ENCODE peak calls at places on chromosome 20, in nine cellular contexts. One of them, this sample, is unnamed.

GRCh38 chr20:3705970-3706739 is 6.2 kb downstream of the SIGLEC1 start:
- DNase-seq in heart right ventricle: no peak
- DNase-seq in sigmoid colon: no peak
- DNase-seq in mesothelial cell of epicardium: no peak
- DNase-seq in fibroblast of villous mesenchyme: no peak
- DNase-seq in HCT116: no peak
- DNase-seq in glutamatergic neuron: no peak
- DNase-seq in CD8-positive, alpha-beta T cell: no peak
- DNase-seq in neural crest cell: no peak
- DNase-seq in this sample: no peak

GRCh38 chr20:63734946-63735858 is 1.3 kb upstream of the LIME1 start:
- DNase-seq in heart right ventricle: no peak
- DNase-seq in sigmoid colon: peak
- DNase-seq in mesothelial cell of epicardium: no peak
- DNase-seq in fibroblast of villous mesenchyme: no peak
- DNase-seq in HCT116: no peak
- DNase-seq in glutamatergic neuron: no peak
- DNase-seq in CD8-positive, alpha-beta T cell: no peak
- DNase-seq in neural crest cell: no peak
- DNase-seq in this sample: no peak

GRCh38 chr20:59988141-59988540 is 29.9 kb downstream of the CDH26 start:
- DNase-seq in heart right ventricle: no peak
- DNase-seq in sigmoid colon: no peak
- DNase-seq in mesothelial cell of epicardium: no peak
- DNase-seq in fibroblast of villous mesenchyme: no peak
- DNase-seq in HCT116: peak
- DNase-seq in glutamatergic neuron: no peak
- DNase-seq in CD8-positive, alpha-beta T cell: no peak
- DNase-seq in neural crest cell: no peak
- DNase-seq in this sample: no peak

GRCh38 chr20:20136313-20136712 is 84.0 kb downstream of the CFAP61 start:
- DNase-seq in heart right ventricle: no peak
- DNase-seq in sigmoid colon: no peak
- DNase-seq in mesothelial cell of epicardium: no peak
- DNase-seq in fibroblast of villous mesenchyme: no peak
- DNase-seq in HCT116: no peak
- DNase-seq in glutamatergic neuron: no peak
- DNase-seq in CD8-positive, alpha-beta T cell: no peak
- DNase-seq in neural crest cell: no peak
- DNase-seq in this sample: no peak

GRCh38 chr20:64131406-64131805 is 24.0 kb upstream of the NPBWR2 start:
- DNase-seq in heart right ventricle: no peak
- DNase-seq in sigmoid colon: peak
- DNase-seq in mesothelial cell of epicardium: peak
- DNase-seq in fibroblast of villous mesenchyme: peak
- DNase-seq in HCT116: no peak
- DNase-seq in glutamatergic neuron: peak
- DNase-seq in CD8-positive, alpha-beta T cell: no peak
- DNase-seq in neural crest cell: no peak
- DNase-seq in this sample: no peak

GRCh38 chr20:57395111-57395959 is 4.1 kb downstream of the RBM38 start:
- DNase-seq in heart right ventricle: peak
- DNase-seq in sigmoid colon: peak
- DNase-seq in mesothelial cell of epicardium: no peak
- DNase-seq in fibroblast of villous mesenchyme: no peak
- DNase-seq in HCT116: no peak
- DNase-seq in glutamatergic neuron: peak
- DNase-seq in CD8-positive, alpha-beta T cell: no peak
- DNase-seq in neural crest cell: peak
- DNase-seq in this sample: no peak

GRCh38 chr20:3218307-3218988 is 9.2 kb downstream of the ITPA start:
- DNase-seq in heart right ventricle: peak
- DNase-seq in sigmoid colon: no peak
- DNase-seq in mesothelial cell of epicardium: no peak
- DNase-seq in fibroblast of villous mesenchyme: peak
- DNase-seq in HCT116: no peak
- DNase-seq in glutamatergic neuron: peak
- DNase-seq in CD8-positive, alpha-beta T cell: peak
- DNase-seq in neural crest cell: peak
- DNase-seq in this sample: peak

GRCh38 chr20:50310673-50311051 is 120.0 kb downstream of the CEBPB start:
- DNase-seq in heart right ventricle: no peak
- DNase-seq in sigmoid colon: no peak
- DNase-seq in mesothelial cell of epicardium: no peak
- DNase-seq in fibroblast of villous mesenchyme: no peak
- DNase-seq in HCT116: no peak
- DNase-seq in glutamatergic neuron: no peak
- DNase-seq in CD8-positive, alpha-beta T cell: no peak
- DNase-seq in neural crest cell: no peak
- DNase-seq in this sample: no peak

GRCh38 chr20:36121981-36122930 is 32.3 kb upstream of the EPB41L1 start:
- DNase-seq in heart right ventricle: no peak
- DNase-seq in sigmoid colon: no peak
- DNase-seq in mesothelial cell of epicardium: no peak
- DNase-seq in fibroblast of villous mesenchyme: no peak
- DNase-seq in HCT116: peak
- DNase-seq in glutamatergic neuron: no peak
- DNase-seq in CD8-positive, alpha-beta T cell: no peak
- DNase-seq in neural crest cell: no peak
- DNase-seq in this sample: no peak

GRCh38 chr20:24782801-24783630 is 166.1 kb upstream of the CST7 start:
- DNase-seq in heart right ventricle: no peak
- DNase-seq in sigmoid colon: peak
- DNase-seq in mesothelial cell of epicardium: no peak
- DNase-seq in fibroblast of villous mesenchyme: no peak
- DNase-seq in HCT116: no peak
- DNase-seq in glutamatergic neuron: peak
- DNase-seq in CD8-positive, alpha-beta T cell: no peak
- DNase-seq in neural crest cell: no peak
- DNase-seq in this sample: no peak

GRCh38 chr20:32240220-32240619 is 32.5 kb downstream of the POFUT1 start:
- DNase-seq in heart right ventricle: no peak
- DNase-seq in sigmoid colon: no peak
- DNase-seq in mesothelial cell of epicardium: no peak
- DNase-seq in fibroblast of villous mesenchyme: no peak
- DNase-seq in HCT116: no peak
- DNase-seq in glutamatergic neuron: no peak
- DNase-seq in CD8-positive, alpha-beta T cell: no peak
- DNase-seq in neural crest cell: no peak
- DNase-seq in this sample: no peak
- TF ChIP-seq CTCF in heart right ventricle: no peak
- TF ChIP-seq CTCF in sigmoid colon: no peak
- TF ChIP-seq CTCF in mesothelial cell of epicardium: no peak
- TF ChIP-seq CTCF in fibroblast of villous mesenchyme: no peak
- TF ChIP-seq CTCF in HCT116: no peak
- TF ChIP-seq CTCF in glutamatergic neuron: no peak
- TF ChIP-seq CTCF in CD8-positive, alpha-beta T cell: no peak
- TF ChIP-seq CTCF in neural crest cell: no peak
- TF ChIP-seq CTCF in this sample: peak

DNA sequence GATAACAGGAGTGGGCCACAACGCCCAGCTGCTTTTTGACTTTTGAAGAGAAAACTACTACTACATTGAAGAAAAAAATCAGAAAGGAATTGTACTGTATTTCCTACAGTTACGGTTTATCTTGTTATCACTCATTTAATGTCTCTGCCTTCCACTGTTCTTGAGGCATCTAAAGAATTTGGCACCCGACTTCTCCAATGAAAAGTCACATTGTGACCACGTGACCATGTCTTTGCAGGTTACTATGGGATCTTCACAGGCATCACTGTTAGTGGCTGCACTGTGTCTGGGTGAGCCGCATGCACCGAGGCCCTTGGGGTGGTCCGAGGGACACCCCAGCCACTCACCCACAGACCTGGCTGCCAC is 26.8 kb downstream of the RRBP1 start:
- DNase-seq in heart right ventricle: no peak
- DNase-seq in sigmoid colon: peak
- DNase-seq in mesothelial cell of epicardium: no peak
- DNase-seq in fibroblast of villous mesenchyme: no peak
- DNase-seq in HCT116: no peak
- DNase-seq in glutamatergic neuron: no peak
- DNase-seq in CD8-positive, alpha-beta T cell: no peak
- DNase-seq in neural crest cell: no peak
- DNase-seq in this sample: no peak
- TF ChIP-seq CTCF in heart right ventricle: no peak
- TF ChIP-seq CTCF in sigmoid colon: no peak
- TF ChIP-seq CTCF in mesothelial cell of epicardium: peak
- TF ChIP-seq CTCF in fibroblast of villous mesenchyme: no peak
- TF ChIP-seq CTCF in HCT116: peak
- TF ChIP-seq CTCF in glutamatergic neuron: no peak
- TF ChIP-seq CTCF in CD8-positive, alpha-beta T cell: no peak
- TF ChIP-seq CTCF in neural crest cell: peak
- TF ChIP-seq CTCF in this sample: no peak

DNA sequence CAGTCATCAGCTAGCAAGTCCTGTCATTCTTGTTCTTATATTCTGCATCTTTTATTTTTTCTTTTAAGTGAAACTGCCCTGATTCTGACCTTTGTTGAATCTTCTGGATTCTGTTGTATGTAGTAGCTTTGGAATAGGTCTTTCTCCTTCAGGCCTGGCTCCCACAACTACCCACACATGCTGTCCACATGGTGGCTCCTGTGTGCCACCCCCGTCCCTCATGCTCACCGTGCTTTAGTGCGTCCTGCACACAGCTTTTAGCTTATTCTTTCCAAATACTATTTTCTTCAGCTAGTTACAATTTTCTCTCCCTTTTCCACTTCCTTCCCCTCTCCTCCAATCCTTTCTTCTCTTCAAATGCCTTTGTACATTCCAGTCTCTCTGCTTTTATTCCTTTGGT is 61.8 kb downstream of the CTNNBL1 start:
- DNase-seq in heart right ventricle: peak
- DNase-seq in sigmoid colon: no peak
- DNase-seq in mesothelial cell of epicardium: no peak
- DNase-seq in fibroblast of villous mesenchyme: peak
- DNase-seq in HCT116: no peak
- DNase-seq in glutamatergic neuron: peak
- DNase-seq in CD8-positive, alpha-beta T cell: no peak
- DNase-seq in neural crest cell: no peak
- DNase-seq in this sample: no peak
- TF ChIP-seq CTCF in heart right ventricle: peak
- TF ChIP-seq CTCF in sigmoid colon: peak
- TF ChIP-seq CTCF in mesothelial cell of epicardium: no peak
- TF ChIP-seq CTCF in fibroblast of villous mesenchyme: peak
- TF ChIP-seq CTCF in HCT116: no peak
- TF ChIP-seq CTCF in glutamatergic neuron: no peak
- TF ChIP-seq CTCF in CD8-positive, alpha-beta T cell: no peak
- TF ChIP-seq CTCF in neural crest cell: peak
- TF ChIP-seq CTCF in this sample: peak

GRCh38 chr20:661474-662288 is 8.7 kb upstream of the SRXN1 start:
- DNase-seq in heart right ventricle: no peak
- DNase-seq in sigmoid colon: no peak
- DNase-seq in mesothelial cell of epicardium: no peak
- DNase-seq in fibroblast of villous mesenchyme: no peak
- DNase-seq in HCT116: no peak
- DNase-seq in glutamatergic neuron: no peak
- DNase-seq in CD8-positive, alpha-beta T cell: no peak
- DNase-seq in neural crest cell: no peak
- DNase-seq in this sample: no peak
- TF ChIP-seq CTCF in heart right ventricle: no peak
- TF ChIP-seq CTCF in sigmoid colon: no peak
- TF ChIP-seq CTCF in mesothelial cell of epicardium: no peak
- TF ChIP-seq CTCF in fibroblast of villous mesenchyme: no peak
- TF ChIP-seq CTCF in HCT116: no peak
- TF ChIP-seq CTCF in glutamatergic neuron: no peak
- TF ChIP-seq CTCF in CD8-positive, alpha-beta T cell: no peak
- TF ChIP-seq CTCF in neural crest cell: no peak
- TF ChIP-seq CTCF in this sample: no peak

GRCh38 chr20:21528870-21529269 is 15.0 kb upstream of the NKX2-2 start:
- DNase-seq in heart right ventricle: no peak
- DNase-seq in sigmoid colon: no peak
- DNase-seq in mesothelial cell of epicardium: no peak
- DNase-seq in fibroblast of villous mesenchyme: no peak
- DNase-seq in HCT116: no peak
- DNase-seq in glutamatergic neuron: no peak
- DNase-seq in CD8-positive, alpha-beta T cell: no peak
- DNase-seq in neural crest cell: no peak
- DNase-seq in this sample: no peak

GRCh38 chr20:21526776-21527175 is 12.9 kb upstream of the NKX2-2 start:
- DNase-seq in heart right ventricle: no peak
- DNase-seq in sigmoid colon: no peak
- DNase-seq in mesothelial cell of epicardium: no peak
- DNase-seq in fibroblast of villous mesenchyme: no peak
- DNase-seq in HCT116: no peak
- DNase-seq in glutamatergic neuron: no peak
- DNase-seq in CD8-positive, alpha-beta T cell: no peak
- DNase-seq in neural crest cell: no peak
- DNase-seq in this sample: no peak

GRCh38 chr20:21527908-21528307 is 14.0 kb upstream of the NKX2-2 start:
- DNase-seq in heart right ventricle: no peak
- DNase-seq in sigmoid colon: no peak
- DNase-seq in mesothelial cell of epicardium: no peak
- DNase-seq in fibroblast of villous mesenchyme: no peak
- DNase-seq in HCT116: no peak
- DNase-seq in glutamatergic neuron: no peak
- DNase-seq in CD8-positive, alpha-beta T cell: no peak
- DNase-seq in neural crest cell: no peak
- DNase-seq in this sample: no peak

GRCh38 chr20:21534453-21534852 is 20.6 kb upstream of the NKX2-2 start:
- DNase-seq in heart right ventricle: no peak
- DNase-seq in sigmoid colon: no peak
- DNase-seq in mesothelial cell of epicardium: no peak
- DNase-seq in fibroblast of villous mesenchyme: no peak
- DNase-seq in HCT116: no peak
- DNase-seq in glutamatergic neuron: no peak
- DNase-seq in CD8-positive, alpha-beta T cell: no peak
- DNase-seq in neural crest cell: no peak
- DNase-seq in this sample: no peak

DNA sequence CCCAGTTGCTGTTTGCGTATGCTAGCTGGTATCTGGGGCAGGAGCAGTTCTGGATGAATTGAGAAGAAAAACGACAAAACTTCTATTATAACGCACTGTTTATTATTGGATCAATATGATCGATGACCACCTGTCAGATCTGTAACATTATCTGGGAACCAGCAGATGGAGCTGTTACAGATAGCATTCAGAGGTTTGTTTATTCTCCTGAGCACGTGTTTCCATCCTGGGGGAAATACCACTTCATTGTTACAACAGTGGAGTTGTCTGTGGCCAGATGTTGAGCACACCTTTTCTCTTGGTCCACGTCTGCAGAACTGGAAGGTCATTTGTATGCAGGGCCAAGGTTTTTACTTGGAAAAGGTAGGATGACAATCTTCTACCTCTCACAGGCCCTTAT is 16.0 kb upstream of the NKX2-2 start:
- DNase-seq in heart right ventricle: no peak
- DNase-seq in sigmoid colon: no peak
- DNase-seq in mesothelial cell of epicardium: no peak
- DNase-seq in fibroblast of villous mesenchyme: no peak
- DNase-seq in HCT116: peak
- DNase-seq in glutamatergic neuron: no peak
- DNase-seq in CD8-positive, alpha-beta T cell: no peak
- DNase-seq in neural crest cell: no peak
- DNase-seq in this sample: no peak
- TF ChIP-seq CTCF in heart right ventricle: no peak
- TF ChIP-seq CTCF in sigmoid colon: no peak
- TF ChIP-seq CTCF in mesothelial cell of epicardium: no peak
- TF ChIP-seq CTCF in fibroblast of villous mesenchyme: peak
- TF ChIP-seq CTCF in HCT116: peak
- TF ChIP-seq CTCF in glutamatergic neuron: peak
- TF ChIP-seq CTCF in CD8-positive, alpha-beta T cell: peak
- TF ChIP-seq CTCF in neural crest cell: peak
- TF ChIP-seq CTCF in this sample: peak

GRCh38 chr20:22303523-22303922 is 280.8 kb downstream of the FOXA2 start:
- DNase-seq in heart right ventricle: no peak
- DNase-seq in sigmoid colon: no peak
- DNase-seq in mesothelial cell of epicardium: no peak
- DNase-seq in fibroblast of villous mesenchyme: no peak
- DNase-seq in HCT116: peak
- DNase-seq in glutamatergic neuron: no peak
- DNase-seq in CD8-positive, alpha-beta T cell: no peak
- DNase-seq in neural crest cell: no peak
- DNase-seq in this sample: no peak
- TF ChIP-seq CTCF in heart right ventricle: no peak
- TF ChIP-seq CTCF in sigmoid colon: no peak
- TF ChIP-seq CTCF in mesothelial cell of epicardium: no peak
- TF ChIP-seq CTCF in fibroblast of villous mesenchyme: no peak
- TF ChIP-seq CTCF in HCT116: peak
- TF ChIP-seq CTCF in glutamatergic neuron: no peak
- TF ChIP-seq CTCF in CD8-positive, alpha-beta T cell: no peak
- TF ChIP-seq CTCF in neural crest cell: peak
- TF ChIP-seq CTCF in this sample: no peak

This sample was measured in D721Med.